ENCODE peak calls at places on chromosome 20, in five cellular contexts. One of them, this sample, is unnamed.

GRCh38 chr20:20720158-20720557 is 7.7 kb upstream of the RALGAPA2 start:
- DNase-seq in small intestine: no peak
- DNase-seq in Caco-2: no peak
- DNase-seq in SJSA1: no peak
- DNase-seq in IMR-90: no peak
- DNase-seq in this sample: no peak

GRCh38 chr20:44231193-44231592 is 15.9 kb upstream of the GDAP1L1 start:
- DNase-seq in SJSA1: no peak
- DNase-seq in Caco-2: peak; percentile 32
- DNase-seq in IMR-90: no peak
- DNase-seq in small intestine: no peak
- DNase-seq in this sample: no peak

GRCh38 chr20:52847029-52847660 is 125.0 kb upstream of the TSHZ2 start:
- DNase-seq in SJSA1: peak; percentile 65
- DNase-seq in small intestine: no peak
- DNase-seq in Caco-2: no peak
- DNase-seq in IMR-90: no peak
- DNase-seq in this sample: no peak

GRCh38 chr20:17758010-17758409 is 58.2 kb downstream of the BANF2 start:
- DNase-seq in IMR-90: no peak
- DNase-seq in Caco-2: no peak
- DNase-seq in SJSA1: no peak
- DNase-seq in small intestine: no peak
- DNase-seq in this sample: no peak

GRCh38 chr20:17504898-17505663 is 26.1 kb downstream of the BFSP1 start:
- DNase-seq in SJSA1: peak; percentile 76
- DNase-seq in small intestine: peak; percentile 67
- DNase-seq in Caco-2: no peak
- DNase-seq in IMR-90: peak; percentile 59
- DNase-seq in this sample: no peak

GRCh38 chr20:44006578-44006977 is 91.9 kb downstream of the TOX2 start:
- DNase-seq in small intestine: no peak
- DNase-seq in Caco-2: peak; percentile 53
- DNase-seq in IMR-90: no peak
- DNase-seq in SJSA1: no peak
- DNase-seq in this sample: no peak

GRCh38 chr20:58553841-58554240 is 38.6 kb upstream of the APCDD1L start:
- DNase-seq in small intestine: no peak
- DNase-seq in SJSA1: no peak
- DNase-seq in IMR-90: peak; percentile 70
- DNase-seq in Caco-2: peak; percentile 35
- DNase-seq in this sample: no peak

GRCh38 chr20:44576297-44576696 is 6.1 kb upstream of the PKIG start:
- DNase-seq in SJSA1: peak; percentile 46
- DNase-seq in IMR-90: peak; percentile 67
- DNase-seq in Caco-2: no peak
- DNase-seq in small intestine: no peak
- DNase-seq in this sample: no peak

GRCh38 chr20:38209054-38209675 is 44.1 kb upstream of the TGM2 start:
- DNase-seq in Caco-2: peak; percentile 19
- DNase-seq in small intestine: no peak
- DNase-seq in IMR-90: no peak
- DNase-seq in SJSA1: no peak
- DNase-seq in this sample: no peak

GRCh38 chr20:54062812-54063280 is 7.5 kb downstream of the BCAS1 start:
- DNase-seq in SJSA1: peak; percentile 42
- DNase-seq in Caco-2: no peak
- DNase-seq in small intestine: peak; percentile 59
- DNase-seq in IMR-90: peak; percentile 31
- DNase-seq in this sample: no peak

GRCh38 chr20:675453-676314 is at the start of gene SCRT2:
- DNase-seq in SJSA1: peak; percentile 40
- DNase-seq in small intestine: peak; percentile 64
- DNase-seq in IMR-90: peak; percentile 65
- DNase-seq in Caco-2: peak; percentile 77
- DNase-seq in this sample: no peak

GRCh38 chr20:676315-676937 is 824 bp upstream of the SCRT2 start:
- DNase-seq in SJSA1: no peak
- DNase-seq in Caco-2: no peak
- DNase-seq in small intestine: no peak
- DNase-seq in IMR-90: no peak
- DNase-seq in this sample: no peak

GRCh38 chr20:673606-674005 is 2.0 kb downstream of the SCRT2 start:
- DNase-seq in SJSA1: no peak
- DNase-seq in IMR-90: no peak
- DNase-seq in small intestine: no peak
- DNase-seq in Caco-2: no peak
- DNase-seq in this sample: no peak

GRCh38 chr20:672975-673604 is 2.5 kb downstream of the SCRT2 start:
- DNase-seq in small intestine: no peak
- DNase-seq in IMR-90: no peak
- DNase-seq in SJSA1: no peak
- DNase-seq in Caco-2: no peak
- DNase-seq in this sample: no peak

GRCh38 chr20:674936-675452 is 608 bp downstream of the SCRT2 start:
- DNase-seq in SJSA1: no peak
- DNase-seq in Caco-2: no peak
- DNase-seq in IMR-90: no peak
- DNase-seq in small intestine: no peak
- DNase-seq in this sample: no peak
- H3K4me3 ChIP-seq in SJSA1: no peak overlapping the region
- H3K4me3 ChIP-seq in Caco-2: no peak overlapping the region
- H3K4me3 ChIP-seq in IMR-90: no peak overlapping the region
- H3K4me3 ChIP-seq in small intestine: no peak overlapping the region
- H3K4me3 ChIP-seq in this sample: no peak overlapping the region

GRCh38 chr20:4038047-4038459 is 22.7 kb upstream of the RNF24 start:
- DNase-seq in IMR-90: peak; percentile 67
- DNase-seq in small intestine: peak; percentile 64
- DNase-seq in Caco-2: no peak
- DNase-seq in SJSA1: peak; percentile 56
- DNase-seq in this sample: no peak

GRCh38 chr20:4041748-4042411 is 26.5 kb upstream of the RNF24 start:
- DNase-seq in Caco-2: no peak
- DNase-seq in SJSA1: no peak
- DNase-seq in small intestine: peak; percentile 99
- DNase-seq in IMR-90: peak; percentile 89
- DNase-seq in this sample: no peak

GRCh38 chr20:4038676-4039075 is 23.3 kb upstream of the RNF24 start:
- DNase-seq in small intestine: no peak
- DNase-seq in IMR-90: no peak
- DNase-seq in Caco-2: no peak
- DNase-seq in SJSA1: no peak
- DNase-seq in this sample: no peak

GRCh38 chr20:4043329-4043728 is 28.0 kb upstream of the RNF24 start:
- DNase-seq in SJSA1: no peak
- DNase-seq in Caco-2: no peak
- DNase-seq in small intestine: no peak
- DNase-seq in IMR-90: no peak
- DNase-seq in this sample: no peak

GRCh38 chr20:4040283-4041179 is 25.2 kb upstream of the RNF24 start:
- DNase-seq in Caco-2: no peak
- DNase-seq in small intestine: peak; percentile 90
- DNase-seq in IMR-90: no peak
- DNase-seq in SJSA1: no peak
- DNase-seq in this sample: no peak
- H3K27me3 ChIP-seq in Caco-2: no peaks in the 10 kb centered on the region
- H3K27me3 ChIP-seq in small intestine: no peaks in the 10 kb centered on the region
- H3K27me3 ChIP-seq in IMR-90: no peaks in the 10 kb centered on the region
- H3K27me3 ChIP-seq in SJSA1: no peaks in the 10 kb centered on the region
- H3K27me3 ChIP-seq in this sample: no peaks in the 10 kb centered on the region

GRCh38 chr20:51255417-51255816 is 232.5 kb upstream of the KCNG1 start:
- DNase-seq in SJSA1: no peak
- DNase-seq in Caco-2: no peak
- DNase-seq in IMR-90: no peak
- DNase-seq in small intestine: no peak
- DNase-seq in this sample: no peak

GRCh38 chr20:51244496-51244895 is 221.6 kb upstream of the KCNG1 start:
- DNase-seq in SJSA1: no peak
- DNase-seq in small intestine: no peak
- DNase-seq in Caco-2: no peak
- DNase-seq in IMR-90: no peak
- DNase-seq in this sample: no peak

GRCh38 chr20:51249215-51249614 is 226.3 kb upstream of the KCNG1 start:
- DNase-seq in SJSA1: no peak
- DNase-seq in small intestine: no peak
- DNase-seq in IMR-90: peak; percentile 16
- DNase-seq in Caco-2: no peak
- DNase-seq in this sample: no peak

GRCh38 chr20:51249781-51250180 is 226.9 kb upstream of the KCNG1 start:
- DNase-seq in small intestine: no peak
- DNase-seq in SJSA1: no peak
- DNase-seq in Caco-2: no peak
- DNase-seq in IMR-90: no peak
- DNase-seq in this sample: no peak
- H3K4me3 ChIP-seq in small intestine: no peak overlapping the region
- H3K4me3 ChIP-seq in SJSA1: no peak overlapping the region
- H3K4me3 ChIP-seq in Caco-2: no peak overlapping the region
- H3K4me3 ChIP-seq in IMR-90: no peak overlapping the region
- H3K4me3 ChIP-seq in this sample: no peak overlapping the region

DNA sequence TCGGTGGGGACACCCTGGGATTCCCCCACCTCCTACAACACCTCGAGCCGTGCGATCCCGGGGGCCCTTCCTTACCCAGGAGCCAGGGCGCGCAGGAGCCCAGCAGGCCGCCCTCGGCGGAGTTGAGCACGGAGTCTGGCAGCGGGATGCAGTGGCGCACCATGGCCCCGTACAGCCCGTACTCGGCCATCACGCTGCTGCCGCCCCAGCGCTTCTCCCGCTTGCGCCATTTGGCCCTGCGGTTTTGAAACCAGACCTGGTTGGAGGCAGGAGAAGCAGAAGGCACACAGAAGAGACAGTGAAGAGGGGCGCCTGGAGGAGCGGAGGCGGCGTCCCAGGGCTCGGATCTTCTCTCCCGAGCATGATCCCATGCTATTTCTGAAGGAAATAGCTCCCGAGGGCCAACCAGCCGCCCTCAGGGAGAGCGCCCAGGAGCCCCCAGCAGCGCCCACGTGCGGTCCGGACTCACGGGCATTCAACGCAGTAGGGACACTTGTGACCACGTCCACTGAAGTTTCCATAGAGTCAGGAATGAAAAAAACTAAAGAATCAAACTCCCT is 4.3 kb downstream of the VSX1 start:
- DNase-seq in SJSA1: no peak
- DNase-seq in IMR-90: peak; percentile 6
- DNase-seq in Caco-2: no peak
- DNase-seq in small intestine: no peak
- DNase-seq in this sample: no peak
- H3K27me3 ChIP-seq in SJSA1: peaks cover 49% of the 10 kb centered on the region
- H3K27me3 ChIP-seq in IMR-90: peaks cover 73% of the 10 kb centered on the region
- H3K27me3 ChIP-seq in Caco-2: no peaks in the 10 kb centered on the region
- H3K27me3 ChIP-seq in small intestine: peaks cover 22% of the 10 kb centered on the region
- H3K27me3 ChIP-seq in this sample: peaks cover 89% of the 10 kb centered on the region

GRCh38 chr20:33838035-33838864 is 27.1 kb downstream of the CHMP4B start:
- DNase-seq in small intestine: peak; percentile 77
- DNase-seq in SJSA1: no peak
- DNase-seq in Caco-2: no peak
- DNase-seq in IMR-90: no peak
- DNase-seq in this sample: no peak
- H3K4me3 ChIP-seq in small intestine: no peak overlapping the region
- H3K4me3 ChIP-seq in SJSA1: no peak overlapping the region
- H3K4me3 ChIP-seq in Caco-2: no peak overlapping the region
- H3K4me3 ChIP-seq in IMR-90: no peak overlapping the region
- H3K4me3 ChIP-seq in this sample: no peak overlapping the region

DNA sequence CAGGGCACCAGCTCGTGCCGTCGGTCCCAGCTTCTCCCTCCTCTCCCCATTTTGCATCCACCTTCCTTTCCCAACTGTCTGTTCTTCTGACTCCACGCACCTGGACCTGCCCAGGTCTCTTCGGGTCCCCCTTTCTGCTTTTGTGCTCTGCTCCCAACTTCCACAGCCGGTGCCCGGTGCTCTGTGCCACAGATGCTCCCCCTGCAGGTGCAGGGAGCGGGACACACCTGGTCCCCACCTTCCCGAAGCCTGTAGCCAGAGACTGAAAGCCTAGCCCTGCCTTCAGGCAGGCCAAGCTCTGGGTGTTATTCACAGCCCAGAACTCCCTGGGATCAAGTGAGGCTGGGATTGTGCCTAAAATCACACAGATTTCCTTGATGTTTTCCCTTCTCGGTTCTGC is 24.6 kb upstream of the BMP7 start:
- DNase-seq in IMR-90: no peak
- DNase-seq in SJSA1: no peak
- DNase-seq in small intestine: no peak
- DNase-seq in Caco-2: no peak
- DNase-seq in this sample: no peak
- H3K27me3 ChIP-seq in IMR-90: peaks cover 17% of the 10 kb centered on the region
- H3K27me3 ChIP-seq in SJSA1: peaks cover 16% of the 10 kb centered on the region
- H3K27me3 ChIP-seq in small intestine: no peaks in the 10 kb centered on the region
- H3K27me3 ChIP-seq in Caco-2: no peaks in the 10 kb centered on the region
- H3K27me3 ChIP-seq in this sample: no peaks in the 10 kb centered on the region

GRCh38 chr20:57398901-57399535 is 7.8 kb downstream of the RBM38 start:
- DNase-seq in small intestine: no peak
- DNase-seq in IMR-90: no peak
- DNase-seq in SJSA1: no peak
- DNase-seq in Caco-2: no peak
- DNase-seq in this sample: no peak
- H3K4me3 ChIP-seq in small intestine: no peak overlapping the region
- H3K4me3 ChIP-seq in IMR-90: no peak overlapping the region
- H3K4me3 ChIP-seq in SJSA1: no peak overlapping the region
- H3K4me3 ChIP-seq in Caco-2: no peak overlapping the region
- H3K4me3 ChIP-seq in this sample: no peak overlapping the region

DNA sequence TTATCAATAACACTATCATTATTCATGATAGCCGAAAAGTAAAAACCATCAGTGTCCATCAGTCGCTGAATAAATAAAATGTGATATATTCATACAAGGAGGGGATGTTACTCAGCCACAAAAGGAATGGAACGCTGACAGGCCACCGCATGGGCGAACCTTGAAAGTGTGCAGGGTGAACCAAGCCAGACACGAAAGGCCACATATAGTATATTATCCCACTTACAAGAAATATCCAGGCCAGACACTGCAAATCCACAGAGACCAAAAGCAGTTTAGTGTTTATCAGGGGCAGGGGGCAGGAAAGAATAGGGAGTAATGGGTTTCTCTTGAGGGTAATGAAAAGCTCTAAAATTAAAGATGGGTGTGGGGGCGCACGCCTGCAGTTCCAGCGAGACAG is 5.7 kb downstream of the SOX18 start:
- DNase-seq in small intestine: no peak
- DNase-seq in SJSA1: no peak
- DNase-seq in IMR-90: no peak
- DNase-seq in Caco-2: no peak
- DNase-seq in this sample: no peak
- H3K27me3 ChIP-seq in small intestine: peaks cover 34% of the 10 kb centered on the region
- H3K27me3 ChIP-seq in SJSA1: peaks cover 6% of the 10 kb centered on the region
- H3K27me3 ChIP-seq in IMR-90: peaks cover 71% of the 10 kb centered on the region
- H3K27me3 ChIP-seq in Caco-2: peaks cover 1% of the 10 kb centered on the region
- H3K27me3 ChIP-seq in this sample: peaks cover 72% of the 10 kb centered on the region

This sample was measured in NT2/D1.